ENCODE peak calls at places on chromosomes 12 and 14, in seven cellular contexts. One of them, this sample, is unnamed.
A peak's percentile ranks its signal among the peaks of the same experiment; 100 is the strongest.

GRCh38 chr14:102848830-102849521 is 71.7 kb downstream of the TRAF3 start:
- DNase-seq in lung: no peak
- DNase-seq in tibial artery: peak; percentile 49
- DNase-seq in MM.1S: no peak
- DNase-seq in fibroblast of pulmonary artery: no peak
- DNase-seq in ovary: peak; percentile 30
- DNase-seq in body of pancreas: peak; percentile 41
- DNase-seq in this sample: no peak

GRCh38 chr12:70353780-70354640 is 12.1 kb upstream of the KCNMB4 start:
- DNase-seq in lung: no peak
- DNase-seq in tibial artery: no peak
- DNase-seq in MM.1S: no peak
- DNase-seq in fibroblast of pulmonary artery: no peak
- DNase-seq in ovary: no peak
- DNase-seq in body of pancreas: no peak
- DNase-seq in this sample: no peak

GRCh38 chr14:89926709-89927108 is 27.8 kb downstream of the EFCAB11 start:
- DNase-seq in lung: no peak
- DNase-seq in tibial artery: no peak
- DNase-seq in MM.1S: no peak
- DNase-seq in fibroblast of pulmonary artery: peak; percentile 75
- DNase-seq in ovary: no peak
- DNase-seq in body of pancreas: no peak
- DNase-seq in this sample: no peak

GRCh38 chr14:64340560-64341196 is 46.5 kb upstream of the ESR2 start:
- DNase-seq in lung: no peak
- DNase-seq in tibial artery: no peak
- DNase-seq in MM.1S: no peak
- DNase-seq in fibroblast of pulmonary artery: no peak
- DNase-seq in ovary: no peak
- DNase-seq in body of pancreas: no peak
- DNase-seq in this sample: no peak

GRCh38 chr14:30240002-30240401 is 312.4 kb upstream of the PRKD1 start:
- DNase-seq in lung: no peak
- DNase-seq in tibial artery: no peak
- DNase-seq in MM.1S: no peak
- DNase-seq in fibroblast of pulmonary artery: no peak
- DNase-seq in ovary: no peak
- DNase-seq in body of pancreas: no peak
- DNase-seq in this sample: no peak

GRCh38 chr12:28937196-28937595 is 211.9 kb upstream of the FAR2 start:
- DNase-seq in lung: no peak
- DNase-seq in tibial artery: no peak
- DNase-seq in MM.1S: no peak
- DNase-seq in fibroblast of pulmonary artery: peak; percentile 39
- DNase-seq in ovary: no peak
- DNase-seq in body of pancreas: no peak
- DNase-seq in this sample: no peak

GRCh38 chr14:30227871-30228270 is 300.2 kb upstream of the PRKD1 start:
- DNase-seq in lung: no peak
- DNase-seq in tibial artery: peak; percentile 43
- DNase-seq in MM.1S: no peak
- DNase-seq in fibroblast of pulmonary artery: peak; percentile 62
- DNase-seq in ovary: peak; percentile 42
- DNase-seq in body of pancreas: peak; percentile 7
- DNase-seq in this sample: no peak

GRCh38 chr12:25971675-25972035 is 13.2 kb downstream of the RASSF8 start:
- DNase-seq in lung: no peak
- DNase-seq in tibial artery: no peak
- DNase-seq in MM.1S: no peak
- DNase-seq in fibroblast of pulmonary artery: no peak
- DNase-seq in ovary: no peak
- DNase-seq in body of pancreas: no peak
- DNase-seq in this sample: no peak

GRCh38 chr14:31208546-31209424 is 1.2 kb upstream of the HECTD1 start:
- DNase-seq in lung: no peak
- DNase-seq in tibial artery: no peak
- DNase-seq in MM.1S: no peak
- DNase-seq in fibroblast of pulmonary artery: no peak
- DNase-seq in ovary: no peak
- DNase-seq in body of pancreas: no peak
- DNase-seq in this sample: no peak

GRCh38 chr12:19010087-19010486 is 119.4 kb upstream of the PLEKHA5 start:
- DNase-seq in lung: no peak
- DNase-seq in tibial artery: no peak
- DNase-seq in MM.1S: no peak
- DNase-seq in fibroblast of pulmonary artery: no peak
- DNase-seq in ovary: no peak
- DNase-seq in body of pancreas: no peak
- DNase-seq in this sample: no peak

GRCh38 chr12:57222286-57223190 is 5.9 kb downstream of the NXPH4 start:
- DNase-seq in lung: no peak
- DNase-seq in tibial artery: no peak
- DNase-seq in MM.1S: no peak
- DNase-seq in fibroblast of pulmonary artery: no peak
- DNase-seq in ovary: no peak
- DNase-seq in body of pancreas: no peak
- DNase-seq in this sample: no peak

GRCh38 chr12:6074979-6075585 is 49.4 kb downstream of the VWF start:
- DNase-seq in lung: peak; percentile 42
- DNase-seq in tibial artery: no peak
- DNase-seq in MM.1S: peak; percentile 20
- DNase-seq in fibroblast of pulmonary artery: no peak
- DNase-seq in ovary: no peak
- DNase-seq in body of pancreas: peak; percentile 46
- DNase-seq in this sample: no peak

GRCh38 chr12:81461163-81461562 is 298.0 kb downstream of the PPFIA2 start:
- DNase-seq in lung: no peak
- DNase-seq in tibial artery: no peak
- DNase-seq in MM.1S: no peak
- DNase-seq in fibroblast of pulmonary artery: no peak
- DNase-seq in ovary: no peak
- DNase-seq in body of pancreas: no peak
- DNase-seq in this sample: no peak

GRCh38 chr12:53977596-53978464 is 3.1 kb upstream of the HOTAIR start:
- DNase-seq in lung: no peak
- DNase-seq in tibial artery: no peak
- DNase-seq in MM.1S: peak; percentile 49
- DNase-seq in fibroblast of pulmonary artery: no peak
- DNase-seq in ovary: no peak
- DNase-seq in body of pancreas: no peak
- DNase-seq in this sample: no peak

GRCh38 chr14:88798161-88798560 is 5.4 kb upstream of the EML5 start:
- DNase-seq in lung: no peak
- DNase-seq in tibial artery: no peak
- DNase-seq in MM.1S: no peak
- DNase-seq in fibroblast of pulmonary artery: no peak
- DNase-seq in ovary: no peak
- DNase-seq in body of pancreas: peak; percentile 3
- DNase-seq in this sample: no peak

GRCh38 chr12:118103231-118103600 is 595 bp downstream of the VSIG10 start:
- DNase-seq in lung: no peak
- DNase-seq in tibial artery: no peak
- DNase-seq in MM.1S: no peak
- DNase-seq in fibroblast of pulmonary artery: no peak
- DNase-seq in ovary: peak; percentile 37
- DNase-seq in body of pancreas: peak; percentile 7
- DNase-seq in this sample: no peak

GRCh38 chr12:102950107-102950949 is 7.1 kb upstream of the ASCL1 start:
- DNase-seq in lung: no peak
- DNase-seq in tibial artery: no peak
- DNase-seq in MM.1S: no peak
- DNase-seq in fibroblast of pulmonary artery: no peak
- DNase-seq in ovary: no peak
- DNase-seq in body of pancreas: no peak
- DNase-seq in this sample: no peak

GRCh38 chr14:91261115-91261514 is 16.6 kb upstream of the GPR68 start:
- DNase-seq in lung: no peak
- DNase-seq in tibial artery: no peak
- DNase-seq in MM.1S: no peak
- DNase-seq in fibroblast of pulmonary artery: no peak
- DNase-seq in ovary: no peak
- DNase-seq in body of pancreas: no peak
- DNase-seq in this sample: no peak

GRCh38 chr14:104352493-104353220 is 214.3 kb downstream of the KIF26A start:
- DNase-seq in lung: no peak
- DNase-seq in tibial artery: peak; percentile 8
- DNase-seq in MM.1S: no peak
- DNase-seq in fibroblast of pulmonary artery: no peak
- DNase-seq in ovary: no peak
- DNase-seq in body of pancreas: no peak
- DNase-seq in this sample: no peak

GRCh38 chr14:52023518-52023917 is 34.2 kb downstream of the RTRAF start:
- DNase-seq in lung: no peak
- DNase-seq in tibial artery: no peak
- DNase-seq in MM.1S: no peak
- DNase-seq in fibroblast of pulmonary artery: peak; percentile 86
- DNase-seq in ovary: no peak
- DNase-seq in body of pancreas: peak; percentile 48
- DNase-seq in this sample: peak; percentile 72

GRCh38 chr12:92408072-92408900 is 262.6 kb upstream of the BTG1 start:
- DNase-seq in lung: peak; percentile 51
- DNase-seq in tibial artery: no peak
- DNase-seq in MM.1S: peak; percentile 71
- DNase-seq in fibroblast of pulmonary artery: peak; percentile 44
- DNase-seq in ovary: no peak
- DNase-seq in body of pancreas: peak; percentile 34
- DNase-seq in this sample: no peak

GRCh38 chr14:64934338-64934939 is 8.1 kb downstream of the GPX2 start:
- DNase-seq in lung: no peak
- DNase-seq in tibial artery: no peak
- DNase-seq in MM.1S: no peak
- DNase-seq in fibroblast of pulmonary artery: no peak
- DNase-seq in ovary: no peak
- DNase-seq in body of pancreas: no peak
- DNase-seq in this sample: no peak

GRCh38 chr12:124976999-124977398 is 11.9 kb downstream of the DHX37 start:
- DNase-seq in lung: no peak
- DNase-seq in tibial artery: no peak
- DNase-seq in MM.1S: no peak
- DNase-seq in fibroblast of pulmonary artery: no peak
- DNase-seq in ovary: no peak
- DNase-seq in body of pancreas: no peak
- DNase-seq in this sample: no peak
- TF ChIP-seq CTCF in lung: no peak
- TF ChIP-seq CTCF in tibial artery: no peak
- TF ChIP-seq CTCF in MM.1S: no peak
- TF ChIP-seq CTCF in fibroblast of pulmonary artery: no peak
- TF ChIP-seq CTCF in ovary: no peak
- TF ChIP-seq CTCF in body of pancreas: no peak
- TF ChIP-seq CTCF in this sample: no peak

DNA sequence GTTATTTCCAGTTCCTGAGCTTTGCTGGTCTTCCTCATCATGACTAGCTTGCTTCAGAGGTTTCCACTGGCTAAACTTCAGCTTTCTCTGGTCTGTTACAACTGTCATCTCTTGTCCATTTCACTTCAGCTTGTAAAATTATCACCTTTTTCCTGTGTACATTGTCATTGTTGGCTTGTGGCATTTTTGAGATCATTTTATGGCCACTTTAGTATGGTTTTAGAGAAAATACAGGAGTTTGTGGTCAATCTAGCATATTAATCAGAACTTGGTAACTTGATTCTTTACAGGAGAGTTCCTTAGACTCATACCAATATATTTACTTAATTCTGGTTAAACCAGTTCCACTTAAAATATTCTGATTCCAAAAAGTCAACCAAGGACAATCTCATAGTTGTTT is 235.9 kb upstream of the KITLG start:
- DNase-seq in lung: no peak
- DNase-seq in tibial artery: no peak
- DNase-seq in MM.1S: no peak
- DNase-seq in fibroblast of pulmonary artery: no peak
- DNase-seq in ovary: no peak
- DNase-seq in body of pancreas: no peak
- DNase-seq in this sample: no peak
- H3K4me3 ChIP-seq in lung: no peak overlapping the region
- H3K4me3 ChIP-seq in tibial artery: no peak overlapping the region
- H3K4me3 ChIP-seq in MM.1S: no peak overlapping the region
- H3K4me3 ChIP-seq in fibroblast of pulmonary artery: no peak overlapping the region
- H3K4me3 ChIP-seq in ovary: no peak overlapping the region
- H3K4me3 ChIP-seq in body of pancreas: no peak overlapping the region
- H3K4me3 ChIP-seq in this sample: no peak overlapping the region

GRCh38 chr12:67977668-67978067 is 11.6 kb upstream of the IFNG-AS1 start:
- DNase-seq in lung: no peak
- DNase-seq in tibial artery: no peak
- DNase-seq in MM.1S: no peak
- DNase-seq in fibroblast of pulmonary artery: no peak
- DNase-seq in ovary: no peak
- DNase-seq in body of pancreas: no peak
- DNase-seq in this sample: no peak
- TF ChIP-seq CTCF in lung: no peak
- TF ChIP-seq CTCF in tibial artery: no peak
- TF ChIP-seq CTCF in MM.1S: no peak
- TF ChIP-seq CTCF in fibroblast of pulmonary artery: no peak
- TF ChIP-seq CTCF in ovary: no peak
- TF ChIP-seq CTCF in body of pancreas: no peak
- TF ChIP-seq CTCF in this sample: no peak

GRCh38 chr12:58416211-58416610 is 474.8 kb downstream of the ATP23 start:
- DNase-seq in lung: no peak
- DNase-seq in tibial artery: no peak
- DNase-seq in MM.1S: no peak
- DNase-seq in fibroblast of pulmonary artery: peak; percentile 71
- DNase-seq in ovary: no peak
- DNase-seq in body of pancreas: no peak
- DNase-seq in this sample: no peak

GRCh38 chr12:58412466-58412865 is 471.1 kb downstream of the ATP23 start:
- DNase-seq in lung: no peak
- DNase-seq in tibial artery: no peak
- DNase-seq in MM.1S: no peak
- DNase-seq in fibroblast of pulmonary artery: peak; percentile 74
- DNase-seq in ovary: no peak
- DNase-seq in body of pancreas: no peak
- DNase-seq in this sample: no peak

GRCh38 chr12:58415716-58416115 is 474.3 kb downstream of the ATP23 start:
- DNase-seq in lung: no peak
- DNase-seq in tibial artery: no peak
- DNase-seq in MM.1S: no peak
- DNase-seq in fibroblast of pulmonary artery: no peak
- DNase-seq in ovary: no peak
- DNase-seq in body of pancreas: no peak
- DNase-seq in this sample: no peak

GRCh38 chr12:58413794-58414193 is 472.4 kb downstream of the ATP23 start:
- DNase-seq in lung: no peak
- DNase-seq in tibial artery: no peak
- DNase-seq in MM.1S: no peak
- DNase-seq in fibroblast of pulmonary artery: peak; percentile 83
- DNase-seq in ovary: no peak
- DNase-seq in body of pancreas: no peak
- DNase-seq in this sample: no peak

DNA sequence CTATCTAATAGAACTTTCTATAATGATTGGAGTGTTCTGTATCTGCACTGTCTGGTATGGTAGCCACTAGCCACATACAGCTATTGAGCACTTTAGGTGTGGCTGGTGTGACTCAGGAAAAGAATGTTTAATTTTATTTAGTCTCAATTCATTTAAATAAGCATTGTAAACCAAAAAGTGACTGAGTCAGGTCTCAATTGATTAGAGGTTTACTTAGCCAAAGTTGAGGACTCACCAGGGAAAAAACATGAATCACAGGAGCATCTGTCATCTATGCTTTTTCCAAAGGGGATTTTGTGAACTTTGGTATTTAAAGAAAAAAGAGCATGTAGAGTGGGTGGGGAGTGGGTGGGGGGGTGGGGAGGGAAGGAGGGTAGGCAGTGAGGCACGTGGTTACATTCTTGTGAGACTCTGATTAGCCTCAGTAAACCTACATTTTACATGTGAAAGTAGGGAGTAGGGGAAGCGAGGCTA is 473.1 kb downstream of the ATP23 start:
- DNase-seq in lung: no peak
- DNase-seq in tibial artery: no peak
- DNase-seq in MM.1S: no peak
- DNase-seq in fibroblast of pulmonary artery: peak; percentile 33
- DNase-seq in ovary: no peak
- DNase-seq in body of pancreas: no peak
- DNase-seq in this sample: no peak
- H3K4me3 ChIP-seq in lung: no peak overlapping the region
- H3K4me3 ChIP-seq in tibial artery: no peak overlapping the region
- H3K4me3 ChIP-seq in MM.1S: no peak overlapping the region
- H3K4me3 ChIP-seq in fibroblast of pulmonary artery: no peak overlapping the region
- H3K4me3 ChIP-seq in ovary: no peak overlapping the region
- H3K4me3 ChIP-seq in body of pancreas: no peak overlapping the region
- H3K4me3 ChIP-seq in this sample: no peak overlapping the region

This sample was measured in astrocyte of the cerebellum.